ENCODE peak calls at places on chromosomes 7 and 10, in four cellular contexts. One of them, this sample, is unnamed.

GRCh38 chr10:84333864-84334451 is 5.6 kb downstream of the CCSER2 start:
- DNase-seq in pancreas: no peak
- DNase-seq in brain microvascular endothelial cell: peak
- DNase-seq in cerebellum: no peak
- DNase-seq in this sample: peak

GRCh38 chr7:29988391-29989256 is 977 bp downstream of the SCRN1 start:
- DNase-seq in pancreas: peak
- DNase-seq in brain microvascular endothelial cell: peak
- DNase-seq in cerebellum: peak
- DNase-seq in this sample: peak

GRCh38 chr7:35797311-35797710 is 3.5 kb upstream of the SEPTIN7 start:
- DNase-seq in pancreas: no peak
- DNase-seq in brain microvascular endothelial cell: no peak
- DNase-seq in cerebellum: no peak
- DNase-seq in this sample: no peak

GRCh38 chr7:116269466-116269865 is 59.1 kb downstream of the TES start:
- DNase-seq in pancreas: no peak
- DNase-seq in brain microvascular endothelial cell: no peak
- DNase-seq in cerebellum: no peak
- DNase-seq in this sample: no peak

GRCh38 chr7:13946181-13946580 is 43.3 kb downstream of the ETV1 start:
- DNase-seq in pancreas: no peak
- DNase-seq in brain microvascular endothelial cell: peak
- DNase-seq in cerebellum: no peak
- DNase-seq in this sample: no peak

GRCh38 chr10:5466451-5466996 is 32.8 kb downstream of the CALML5 start:
- DNase-seq in pancreas: peak
- DNase-seq in brain microvascular endothelial cell: no peak
- DNase-seq in cerebellum: no peak
- DNase-seq in this sample: no peak

GRCh38 chr10:114426476-114426875 is 22.2 kb upstream of the AFAP1L2 start:
- DNase-seq in pancreas: no peak
- DNase-seq in brain microvascular endothelial cell: no peak
- DNase-seq in cerebellum: no peak
- DNase-seq in this sample: no peak

GRCh38 chr7:16933296-16934248 is 51.8 kb upstream of the AGR3 start:
- DNase-seq in pancreas: no peak
- DNase-seq in brain microvascular endothelial cell: no peak
- DNase-seq in cerebellum: no peak
- DNase-seq in this sample: no peak

GRCh38 chr7:71835056-71835455 is 577.1 kb downstream of the CALN1 start:
- DNase-seq in pancreas: no peak
- DNase-seq in brain microvascular endothelial cell: peak
- DNase-seq in cerebellum: no peak
- DNase-seq in this sample: no peak

GRCh38 chr10:69418052-69418752 is 1.5 kb upstream of the TACR2 start:
- DNase-seq in pancreas: no peak
- DNase-seq in brain microvascular endothelial cell: no peak
- DNase-seq in cerebellum: no peak
- DNase-seq in this sample: no peak

GRCh38 chr7:113710310-113711106 is 208.3 kb downstream of the PPP1R3A start:
- DNase-seq in pancreas: peak
- DNase-seq in brain microvascular endothelial cell: peak
- DNase-seq in cerebellum: peak
- DNase-seq in this sample: no peak